ENCODE peak calls at places on chromosomes 11 and 22, in ten cellular contexts. L is upper lobe of left lung; Z is right lobe of liver; S is CD8-positive, alpha-beta memory T cell; H is K562; K is trophoblast cell; U is MM.1S; E is epithelial cell of prostate; C is RWPE1; X is colonic mucosa. O is an unnamed sample.
A peak's percentile ranks its signal among the peaks of the same experiment; 100 is the strongest.

GRCh38 chr11:46296520-46297448 is 19.3 kb downstream of the CREB3L1 start:
- DNase-seq in L (peak; percentile 84), Z (no peak), S (no peak), H (peak; percentile 98), K (peak; percentile 69), U (no peak), E (no peak), C (no peak), X (no peak), O (no peak)

GRCh38 chr22:31626427-31627150 is 35.4 kb downstream of the PISD start:
- DNase-seq in L (no peak), Z (no peak), S (no peak), H (peak; percentile 90), K (no peak), U (no peak), E (no peak), C (no peak), X (no peak), O (no peak)

GRCh38 chr22:38850941-38851849 is 7.4 kb upstream of the NPTXR start:
- DNase-seq in L (peak; percentile 47), Z (no peak), S (no peak), H (peak; percentile 41), K (no peak), U (no peak), E (no peak), C (peak; percentile 48), X (no peak), O (no peak)

GRCh38 chr22:47918936-47919505 is 1156.6 kb downstream of the TBC1D22A start:
- DNase-seq in L (peak; percentile 48), Z (no peak), S (no peak), H (no peak), K (no peak), U (peak; percentile 17), E (no peak), C (no peak), X (no peak), O (no peak)

GRCh38 chr11:102596578-102596977 is 28.6 kb downstream of the MMP20 start:
- DNase-seq in L (no peak), Z (no peak), S (no peak), H (no peak), K (no peak), U (no peak), E (no peak), C (no peak), X (no peak), O (no peak)

GRCh38 chr11:96179905-96180304 is 163.1 kb downstream of the MAML2 start:
- DNase-seq in L (no peak), Z (no peak), S (no peak), H (no peak), K (no peak), U (no peak), E (no peak), C (no peak), X (no peak), O (no peak)

GRCh38 chr11:126109941-126110731 is 47.5 kb upstream of the CDON start:
- DNase-seq in L (peak; percentile 39), Z (no peak), S (no peak), H (no peak), K (no peak), U (no peak), E (no peak), C (no peak), X (no peak), O (no peak)

GRCh38 chr22:47384977-47385376 is 622.5 kb downstream of the TBC1D22A start:
- DNase-seq in L (no peak), Z (peak; percentile 5), S (no peak), H (no peak), K (no peak), U (no peak), E (no peak), C (no peak), X (no peak), O (no peak)

GRCh38 chr11:129973809-129974208 is 28.8 kb downstream of the PRDM10 start:
- DNase-seq in L (peak; percentile 76), Z (no peak), S (no peak), H (no peak), K (peak; percentile 90), U (no peak), E (no peak), C (no peak), X (no peak), O (no peak)

GRCh38 chr22:49545606-49546005 is 282.1 kb downstream of the BRD1 start:
- DNase-seq in L (no peak), Z (no peak), S (no peak), H (no peak), K (no peak), U (no peak), E (no peak), C (no peak), X (no peak), O (no peak)

GRCh38 chr11:9755561-9755960 is 91.7 kb downstream of the SWAP70 start:
- DNase-seq in L (no peak), Z (no peak), S (no peak), H (no peak), K (no peak), U (no peak), E (no peak), C (no peak), X (no peak), O (no peak)

GRCh38 chr11:117061256-117061655 is 37.0 kb downstream of the SIK3 start:
- DNase-seq in L (no peak), Z (no peak), S (no peak), H (no peak), K (no peak), U (no peak), E (no peak), C (no peak), X (no peak), O (no peak)

GRCh38 chr11:117058761-117059233 is 39.4 kb downstream of the SIK3 start:
- DNase-seq in L (no peak), Z (no peak), S (no peak), H (no peak), K (peak; percentile 63), U (no peak), E (no peak), C (no peak), X (no peak), O (no peak)

GRCh38 chr11:117057317-117057716 is 40.9 kb downstream of the SIK3 start:
- DNase-seq in L (no peak), Z (no peak), S (no peak), H (no peak), K (no peak), U (no peak), E (no peak), C (no peak), X (no peak), O (no peak)

GRCh38 chr11:117057727-117058126 is 40.5 kb downstream of the SIK3 start:
- DNase-seq in L (no peak), Z (no peak), S (no peak), H (no peak), K (no peak), U (no peak), E (no peak), C (no peak), X (no peak), O (no peak)

DNA sequence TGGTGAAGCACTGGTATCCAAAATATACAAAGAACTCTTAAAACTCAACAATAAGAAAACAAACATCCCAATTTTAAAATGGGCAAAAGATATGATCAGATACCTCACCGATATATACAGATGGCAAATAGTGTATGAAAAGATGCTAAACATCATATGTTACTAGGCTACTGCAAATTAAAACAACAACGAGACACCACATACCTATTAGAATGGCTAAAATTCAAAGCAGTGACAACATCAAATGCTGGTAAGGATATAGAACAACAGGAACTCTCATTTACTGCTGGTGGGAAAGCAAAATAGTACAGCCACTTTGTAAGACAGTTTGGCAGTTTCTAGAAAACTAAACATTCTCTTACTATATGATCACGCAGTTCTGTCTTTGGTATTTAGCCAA is 38.6 kb downstream of the SIK3 start:
- DNase-seq in L (no peak), Z (no peak), S (no peak), H (no peak), K (peak; percentile 93), U (no peak), E (no peak), C (no peak), X (no peak), O (no peak)
- H3K27ac ChIP-seq in L (no peak overlapping the region), Z (no peak overlapping the region), S (no peak overlapping the region), H (no peak overlapping the region), K (no peak overlapping the region), U (no peak overlapping the region), E (no peak overlapping the region), C (no peak overlapping the region), X (no peak overlapping the region), O (peak overlapping the region; percentile 87)

DNA sequence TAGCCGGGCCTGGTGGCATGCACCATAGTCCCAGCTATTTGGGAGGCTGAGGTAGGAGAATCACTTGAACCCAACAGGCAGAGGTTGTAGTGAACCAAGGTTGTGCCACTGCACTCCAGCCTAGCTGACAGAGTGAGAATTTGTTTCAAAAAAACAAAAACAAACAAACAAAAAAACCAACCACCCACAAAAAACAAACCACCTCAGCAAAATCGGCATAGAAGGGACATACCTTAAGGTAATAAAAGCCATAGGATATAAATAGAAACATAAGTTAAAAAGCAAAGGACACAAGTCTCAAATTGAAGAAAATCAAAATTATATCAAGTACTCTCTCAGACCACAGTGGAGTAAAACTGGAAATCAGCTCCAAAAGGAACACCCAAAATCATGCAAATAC is 33.2 kb downstream of the PIWIL3 start:
- DNase-seq in L (no peak), Z (no peak), S (no peak), H (no peak), K (no peak), U (no peak), E (no peak), C (no peak), X (no peak), O (no peak)
- H3K27ac ChIP-seq in L (no peak overlapping the region), Z (no peak overlapping the region), S (no peak overlapping the region), H (no peak overlapping the region), K (no peak overlapping the region), U (no peak overlapping the region), E (no peak overlapping the region), C (no peak overlapping the region), X (no peak overlapping the region), O (no peak overlapping the region)

DNA sequence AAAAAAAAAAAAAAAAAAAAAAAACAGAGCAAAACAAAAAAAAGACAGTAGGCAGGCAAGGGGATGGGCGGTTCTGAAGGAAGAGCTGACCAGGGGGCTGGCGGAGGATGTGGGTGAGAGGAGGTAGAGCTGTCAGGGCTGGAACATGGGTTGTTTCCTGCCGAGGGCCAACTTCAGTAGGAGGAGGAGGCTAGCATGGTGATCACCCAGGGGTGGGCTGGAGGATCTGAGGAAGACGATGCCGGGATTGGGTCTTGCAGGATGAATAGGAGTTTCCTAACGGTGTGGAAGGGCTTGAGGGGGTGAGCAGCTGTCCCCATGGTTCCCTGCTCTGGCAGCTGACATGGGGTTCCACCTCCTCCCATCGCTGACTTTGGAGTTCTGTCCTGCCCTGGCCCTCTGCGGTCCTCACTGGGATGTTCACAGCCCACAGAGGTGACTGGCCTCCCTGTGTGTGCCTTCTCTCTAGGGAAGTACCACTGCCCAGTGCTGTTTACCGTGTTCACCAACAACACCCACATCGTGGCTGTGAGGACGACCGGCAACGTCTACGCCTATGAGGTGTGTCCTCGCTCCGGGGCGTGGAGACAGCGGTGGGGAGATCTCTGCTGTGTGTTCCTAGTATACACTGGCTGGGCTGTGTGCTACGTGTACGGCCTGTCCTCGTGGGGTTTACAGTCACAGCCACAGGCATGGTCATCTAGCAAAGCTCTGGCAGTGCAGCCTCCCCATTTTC is 15.2 kb downstream of the PPIL2 start:
- DNase-seq in L (no peak), Z (no peak), S (no peak), H (no peak), K (no peak), U (no peak), E (no peak), C (no peak), X (no peak), O (no peak)
- H3K27ac ChIP-seq in L (no peak overlapping the region), Z (no peak overlapping the region), S (no peak overlapping the region), H (no peak overlapping the region), K (no peak overlapping the region), U (no peak overlapping the region), E (no peak overlapping the region), C (no peak overlapping the region), X (no peak overlapping the region), O (no peak overlapping the region)

GRCh38 chr22:35589071-35589735 is 27.9 kb downstream of the MB start:
- DNase-seq in L (no peak), Z (peak; percentile 54), S (no peak), H (peak; percentile 7), K (peak; percentile 99), U (no peak), E (peak; percentile 87), C (peak; percentile 87), X (no peak), O (no peak)
- H3K27ac ChIP-seq in L (no peak overlapping the region), Z (no peak overlapping the region), S (no peak overlapping the region), H (no peak overlapping the region), K (peak overlapping the region; percentile 31), U (no peak overlapping the region), E (peak overlapping the region; percentile 75), C (peak overlapping the region; percentile 86), X (no peak overlapping the region), O (no peak overlapping the region)